ENCODE peak calls at places on chromosomes 5 and 9, in four cellular contexts. B is endothelial cell, L is A549, T is amygdala. D is an unnamed sample.

GRCh38 chr5:57302164-57302563 is 128.3 kb downstream of the GPBP1 start:
- DNase-seq in L (peak; percentile 62), B (no peak), T (no peak), D (peak; percentile 93)

GRCh38 chr9:73269430-73270101 is 117.9 kb downstream of the ANXA1 start:
- DNase-seq in B (no peak), L (peak; percentile 29), T (no peak), D (peak; percentile 45)

GRCh38 chr5:5314166-5314565 is 108.3 kb upstream of the ICE1 start:
- DNase-seq in L (no peak), B (no peak), T (no peak), D (no peak)

GRCh38 chr9:2602704-2603116 is 18.9 kb upstream of the VLDLR start:
- DNase-seq in B (no peak), L (peak; percentile 14), T (no peak), D (no peak)

GRCh38 chr9:130291474-130291873 is 25.9 kb downstream of the HMCN2 start:
- DNase-seq in B (no peak), T (no peak), L (no peak), D (no peak)

GRCh38 chr5:122492675-122493074 is 180.6 kb downstream of the SNCAIP start:
- DNase-seq in T (no peak), B (no peak), L (peak; percentile 24), D (peak; percentile 65)

GRCh38 chr5:128770907-128771306 is 194.4 kb upstream of the SLC27A6 start:
- DNase-seq in B (no peak), T (no peak), L (no peak), D (no peak)

GRCh38 chr5:168438349-168438748 is 47.9 kb upstream of the RARS1 start:
- DNase-seq in L (no peak), T (no peak), B (no peak), D (no peak)

GRCh38 chr5:6733411-6734242 is 20.4 kb downstream of the TENT4A start:
- DNase-seq in B (no peak), T (no peak), L (no peak), D (no peak)

GRCh38 chr5:97547999-97548797 is 365.2 kb upstream of the RIOK2 start:
- DNase-seq in L (no peak), B (no peak), T (no peak), D (no peak)